ENCODE peak calls at places on chromosomes 7 and 10, in six cellular contexts. A is activated T-cell treated with anti-CD3 and anti-CD28 coated beads, Interleukin-2, amount 50 U/mL, for 1 hour; H is stimulated activated naive CD8-positive, alpha-beta T cell treated with anti-CD3 and anti-CD28 coated beads, Interleukin-15, Interleukin-2, amounts not matched to agents 100 U/mL and 50 U/mL, for 24 hours; D is HuH-7.5; T is activated gamma-delta T cell treated with Interleukin-2 at 50 U/mL for 16 hours; I is COR-L47. F is an unnamed sample.

GRCh38 chr7:151087247-151088018 is 1.2 kb downstream of the AGAP3 start:
- DNase-seq in D (peak), H (peak), A (peak), I (peak), T (no peak), F (no peak)

GRCh38 chr10:103184615-103185014 is 8.5 kb downstream of the NT5C2 start:
- DNase-seq in T (no peak), H (no peak), A (no peak), D (no peak), I (no peak), F (no peak)

GRCh38 chr7:101817031-101817929 is at the start of gene CUX1:
- DNase-seq in D (peak), H (peak), I (no peak), T (peak), A (peak), F (peak)

GRCh38 chr10:132202070-132202970 is 15.6 kb downstream of the DPYSL4 start:
- DNase-seq in H (no peak), T (no peak), I (no peak), D (no peak), A (no peak), F (no peak)

GRCh38 chr7:68640103-68640502 is 958.2 kb upstream of the AUTS2 start:
- DNase-seq in I (no peak), H (no peak), D (no peak), A (no peak), T (no peak), F (no peak)

GRCh38 chr10:89347706-89348457 is 20.1 kb downstream of the IFIT3 start:
- DNase-seq in H (no peak), I (no peak), T (no peak), A (no peak), D (no peak), F (no peak)

GRCh38 chr10:79446451-79447020 is 1.1 kb upstream of the ZCCHC24 start:
- DNase-seq in H (peak), I (no peak), A (peak), T (peak), D (no peak), F (peak)

GRCh38 chr10:119370972-119371703 is 163.8 kb downstream of the GRK5 start:
- DNase-seq in I (no peak), H (no peak), D (no peak), A (no peak), T (no peak), F (no peak)

GRCh38 chr7:105799006-105799405 is 77.4 kb downstream of the ATXN7L1 start:
- DNase-seq in I (no peak), T (no peak), H (no peak), A (no peak), D (no peak), F (no peak)

GRCh38 chr7:1372671-1373379 is 86.4 kb downstream of the MICALL2 start:
- DNase-seq in I (no peak), A (no peak), H (no peak), D (no peak), T (no peak), F (no peak)

GRCh38 chr7:150848111-150848510 is 4.2 kb upstream of the AOC1 start:
- DNase-seq in H (no peak), I (no peak), T (no peak), A (no peak), D (no peak), F (no peak)